ENCODE peak calls at places on chromosomes 2 and 18, in four cellular contexts. X is cardiac fibroblast, B is PC-9, M is neural crest cell. T is an unnamed sample.

GRCh38 chr2:236498369-236498768 is 71.3 kb upstream of the ACKR3 start:
- DNase-seq in X (peak), B (peak), M (no peak), T (peak)

GRCh38 chr2:171482877-171483276 is 39.4 kb upstream of the CYBRD1 start:
- DNase-seq in X (no peak), M (no peak), B (no peak), T (no peak)

GRCh38 chr18:79260023-79260422 is 135.7 kb upstream of the NFATC1 start:
- DNase-seq in M (no peak), B (no peak), X (no peak), T (no peak)

GRCh38 chr2:117323341-117323740 is 491.1 kb upstream of the DDX18 start:
- DNase-seq in M (no peak), X (no peak), B (no peak), T (no peak)

GRCh38 chr2:223732346-223732745 is 105.0 kb downstream of the AP1S3 start:
- DNase-seq in M (no peak), B (no peak), X (no peak), T (no peak)

GRCh38 chr2:173354073-173354600 is 535 bp upstream of the CDCA7 start:
- DNase-seq in B (no peak), M (no peak), X (peak), T (no peak)

GRCh38 chr2:17628349-17629261 is 88.1 kb downstream of the VSNL1 start:
- DNase-seq in B (no peak), M (no peak), X (no peak), T (no peak)

GRCh38 chr2:46871976-46872381 is 43.6 kb downstream of the MCFD2 start:
- DNase-seq in X (no peak), M (no peak), B (no peak), T (no peak)

GRCh38 chr2:239955086-239955988 is 69.8 kb downstream of the NDUFA10 start:
- DNase-seq in B (no peak), X (no peak), M (no peak), T (no peak)

GRCh38 chr2:25342372-25343186 is 854 bp upstream of the DNMT3A start:
- DNase-seq in M (peak), X (peak), B (peak), T (peak)

GRCh38 chr2:173037245-173038106 is 38.2 kb upstream of the MAP3K20 start:
- DNase-seq in B (no peak), M (no peak), X (peak), T (no peak)

GRCh38 chr2:26438926-26439325 is 37.2 kb downstream of the DRC1 start:
- DNase-seq in X (no peak), M (no peak), B (no peak), T (no peak)

GRCh38 chr2:26435106-26435505 is 33.4 kb downstream of the DRC1 start:
- DNase-seq in X (no peak), B (no peak), M (no peak), T (no peak)

GRCh38 chr2:26442707-26443106 is 35.2 kb downstream of the OTOF start:
- DNase-seq in M (no peak), X (no peak), B (no peak), T (no peak)

GRCh38 chr2:26432856-26433255 is 31.1 kb downstream of the DRC1 start:
- DNase-seq in B (no peak), M (no peak), X (no peak), T (no peak)

GRCh38 chr2:26438526-26438925 is 36.8 kb downstream of the DRC1 start:
- DNase-seq in B (no peak), M (no peak), X (peak), T (no peak)
- TF ChIP-seq CTCF in B (no peak), M (no peak), X (no peak), T (no peak)

GRCh38 chr2:226247289-226248275 is 552.0 kb downstream of the IRS1 start:
- DNase-seq in M (no peak), X (peak), B (no peak), T (no peak)
- TF ChIP-seq CTCF in M (peak), X (peak), B (no peak), T (no peak)

GRCh38 chr2:168116448-168116847 is 130.9 kb downstream of the STK39 start:
- DNase-seq in M (no peak), X (no peak), B (no peak), T (no peak)
- TF ChIP-seq CTCF in M (peak), X (no peak), B (no peak), T (no peak)

GRCh38 chr18:37511933-37512332 is 53.7 kb downstream of the CELF4 start:
- DNase-seq in B (no peak), M (no peak), X (no peak), T (no peak)

GRCh38 chr18:37507239-37507638 is 58.4 kb downstream of the CELF4 start:
- DNase-seq in M (no peak), X (no peak), B (no peak), T (no peak)

GRCh38 chr18:37509600-37509999 is 56.0 kb downstream of the CELF4 start:
- DNase-seq in B (no peak), X (no peak), M (no peak), T (no peak)

GRCh38 chr18:37516361-37516853 is 49.2 kb downstream of the CELF4 start:
- DNase-seq in M (no peak), X (no peak), B (no peak), T (no peak)

DNA sequence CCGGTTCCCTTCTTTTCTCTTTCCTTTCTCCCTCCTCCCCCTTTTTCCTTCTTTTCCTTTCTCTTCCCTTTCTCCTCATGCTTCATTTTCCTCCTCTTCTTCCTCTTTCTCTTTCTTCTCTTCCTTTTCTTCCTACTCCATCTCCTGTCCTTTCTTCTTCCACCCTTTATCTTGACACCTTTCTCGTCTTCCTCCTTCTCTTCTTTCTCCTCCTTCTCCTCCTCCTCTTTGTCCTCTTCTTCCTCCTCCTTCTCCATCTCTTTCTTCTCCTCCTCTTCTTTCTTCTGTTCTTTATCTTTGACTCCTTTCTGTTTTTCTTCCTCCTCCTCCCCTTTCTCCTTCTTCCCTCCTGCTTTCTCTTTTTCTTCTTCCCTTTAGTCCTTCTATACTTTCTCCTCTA is 53.2 kb downstream of the CELF4 start:
- DNase-seq in X (no peak), B (no peak), M (no peak), T (no peak)
- TF ChIP-seq CTCF in X (no peak), B (no peak), M (no peak), T (no peak)